ENCODE peak calls at places on chromosome 1, in four cellular contexts. One of them, this sample, is unnamed.

GRCh38 chr1:74847720-74848119 is 114.8 kb downstream of the TYW3 start:
- DNase-seq in K562: no peak
- DNase-seq in GM12878: no peak
- DNase-seq in IMR-90: peak
- DNase-seq in this sample: no peak

GRCh38 chr1:145720556-145720877 is 1.2 kb downstream of the CD160 start:
- DNase-seq in GM12878: no peak
- DNase-seq in IMR-90: peak
- DNase-seq in K562: no peak
- DNase-seq in this sample: peak

GRCh38 chr1:181151378-181152326 is 63.2 kb downstream of the IER5 start:
- DNase-seq in IMR-90: peak
- DNase-seq in GM12878: no peak
- DNase-seq in K562: no peak
- DNase-seq in this sample: no peak

GRCh38 chr1:152745289-152745704 is 12.5 kb upstream of the KPRP start:
- DNase-seq in IMR-90: peak
- DNase-seq in K562: no peak
- DNase-seq in GM12878: no peak
- DNase-seq in this sample: no peak

GRCh38 chr1:21852282-21853129 is 40.4 kb downstream of the LDLRAD2 start:
- DNase-seq in IMR-90: no peak
- DNase-seq in K562: no peak
- DNase-seq in GM12878: peak
- DNase-seq in this sample: no peak

GRCh38 chr1:246709845-246710244 is 14.4 kb upstream of the SCCPDH start:
- DNase-seq in K562: no peak
- DNase-seq in IMR-90: no peak
- DNase-seq in GM12878: no peak
- DNase-seq in this sample: no peak

GRCh38 chr1:159845751-159846531 is 16.5 kb downstream of the VSIG8 start:
- DNase-seq in K562: no peak
- DNase-seq in IMR-90: no peak
- DNase-seq in GM12878: no peak
- DNase-seq in this sample: no peak

GRCh38 chr1:151502859-151503509 is 8.2 kb upstream of the CGN start:
- DNase-seq in IMR-90: no peak
- DNase-seq in K562: no peak
- DNase-seq in GM12878: no peak
- DNase-seq in this sample: no peak

GRCh38 chr1:33617451-33617850 is 145.0 kb downstream of the ZSCAN20 start:
- DNase-seq in GM12878: no peak
- DNase-seq in K562: no peak
- DNase-seq in IMR-90: no peak
- DNase-seq in this sample: no peak

GRCh38 chr1:240797050-240797449 is 185.1 kb upstream of the GREM2 start:
- DNase-seq in IMR-90: peak
- DNase-seq in K562: no peak
- DNase-seq in GM12878: no peak
- DNase-seq in this sample: peak

GRCh38 chr1:42748021-42748420 is 8.0 kb upstream of the CLDN19 start:
- DNase-seq in K562: no peak
- DNase-seq in IMR-90: no peak
- DNase-seq in GM12878: no peak
- DNase-seq in this sample: no peak

GRCh38 chr1:26996024-26996423 is 2.5 kb downstream of the TRNP1 start:
- DNase-seq in K562: peak
- DNase-seq in GM12878: no peak
- DNase-seq in IMR-90: peak
- DNase-seq in this sample: no peak

GRCh38 chr1:193190096-193190744 is 3.8 kb upstream of the B3GALT2 start:
- DNase-seq in K562: no peak
- DNase-seq in IMR-90: peak
- DNase-seq in GM12878: no peak
- DNase-seq in this sample: peak

GRCh38 chr1:19676438-19676922 is 11.8 kb downstream of the HTR6 start:
- DNase-seq in GM12878: no peak
- DNase-seq in K562: peak
- DNase-seq in IMR-90: peak
- DNase-seq in this sample: peak

GRCh38 chr1:47848985-47849610 is 148.1 kb downstream of the TRABD2B start:
- DNase-seq in IMR-90: no peak
- DNase-seq in K562: no peak
- DNase-seq in GM12878: no peak
- DNase-seq in this sample: no peak

GRCh38 chr1:212667223-212668139 is 32.2 kb downstream of the BATF3 start:
- DNase-seq in IMR-90: peak
- DNase-seq in K562: no peak
- DNase-seq in GM12878: no peak
- DNase-seq in this sample: peak

GRCh38 chr1:113256348-113256729 is 134.0 kb upstream of the MAGI3 start:
- DNase-seq in IMR-90: no peak
- DNase-seq in K562: no peak
- DNase-seq in GM12878: no peak
- DNase-seq in this sample: no peak

GRCh38 chr1:235317179-235317578 is 10.8 kb downstream of the ARID4B start:
- DNase-seq in IMR-90: no peak
- DNase-seq in K562: no peak
- DNase-seq in GM12878: no peak
- DNase-seq in this sample: peak

GRCh38 chr1:45205000-45205909 is 1.1 kb downstream of the ZSWIM5 start:
- DNase-seq in IMR-90: peak
- DNase-seq in GM12878: no peak
- DNase-seq in K562: no peak
- DNase-seq in this sample: peak

GRCh38 chr1:3283849-3284248 is 170.6 kb upstream of the ARHGEF16 start:
- DNase-seq in K562: peak
- DNase-seq in GM12878: no peak
- DNase-seq in IMR-90: no peak
- DNase-seq in this sample: no peak

GRCh38 chr1:183812111-183812510 is 7.2 kb downstream of the RGL1 start:
- DNase-seq in IMR-90: no peak
- DNase-seq in GM12878: no peak
- DNase-seq in K562: no peak
- DNase-seq in this sample: no peak

GRCh38 chr1:212166296-212167039 is 118.7 kb upstream of the PPP2R5A start:
- DNase-seq in K562: no peak
- DNase-seq in GM12878: no peak
- DNase-seq in IMR-90: no peak
- DNase-seq in this sample: peak

GRCh38 chr1:204410764-204411450 is 710 bp downstream of the PPP1R15B start:
- DNase-seq in GM12878: no peak
- DNase-seq in IMR-90: peak
- DNase-seq in K562: peak
- DNase-seq in this sample: peak

GRCh38 chr1:67746299-67746698 is 61.3 kb downstream of the GADD45A start:
- DNase-seq in GM12878: no peak
- DNase-seq in K562: no peak
- DNase-seq in IMR-90: no peak
- DNase-seq in this sample: no peak

GRCh38 chr1:7257225-7257624 is 472.0 kb downstream of the CAMTA1 start:
- DNase-seq in GM12878: no peak
- DNase-seq in K562: no peak
- DNase-seq in IMR-90: no peak
- DNase-seq in this sample: no peak

GRCh38 chr1:154213274-154213673 is 7.1 kb upstream of the CFAP141 start:
- DNase-seq in IMR-90: peak
- DNase-seq in GM12878: no peak
- DNase-seq in K562: peak
- DNase-seq in this sample: no peak

GRCh38 chr1:206513312-206514111 is 6.2 kb downstream of the RASSF5 start:
- DNase-seq in IMR-90: peak
- DNase-seq in K562: no peak
- DNase-seq in GM12878: no peak
- DNase-seq in this sample: no peak

GRCh38 chr1:220281159-220281574 is 8.9 kb upstream of the RAB3GAP2 start:
- DNase-seq in GM12878: no peak
- DNase-seq in K562: no peak
- DNase-seq in IMR-90: peak
- DNase-seq in this sample: peak

GRCh38 chr1:183244466-183244865 is 58.4 kb downstream of the LAMC2 start:
- DNase-seq in IMR-90: peak
- DNase-seq in GM12878: no peak
- DNase-seq in K562: no peak
- DNase-seq in this sample: no peak

GRCh38 chr1:116407033-116407432 is 34.0 kb downstream of the ATP1A1 start:
- DNase-seq in GM12878: no peak
- DNase-seq in K562: no peak
- DNase-seq in IMR-90: no peak
- DNase-seq in this sample: no peak

GRCh38 chr1:116403506-116404136 is 30.6 kb downstream of the ATP1A1 start:
- DNase-seq in IMR-90: no peak
- DNase-seq in K562: no peak
- DNase-seq in GM12878: no peak
- DNase-seq in this sample: no peak

GRCh38 chr1:116408193-116408592 is 35.1 kb downstream of the ATP1A1 start:
- DNase-seq in IMR-90: no peak
- DNase-seq in K562: no peak
- DNase-seq in GM12878: no peak
- DNase-seq in this sample: no peak

GRCh38 chr1:116404699-116405098 is 31.7 kb downstream of the ATP1A1 start:
- DNase-seq in GM12878: no peak
- DNase-seq in IMR-90: no peak
- DNase-seq in K562: no peak
- DNase-seq in this sample: no peak

GRCh38 chr1:116405241-116406135 is 32.4 kb downstream of the ATP1A1 start:
- DNase-seq in IMR-90: no peak
- DNase-seq in K562: no peak
- DNase-seq in GM12878: no peak
- DNase-seq in this sample: no peak
- TF ChIP-seq FOS in IMR-90: no peak
- TF ChIP-seq FOS in K562: no peak
- TF ChIP-seq FOS in GM12878: no peak
- TF ChIP-seq FOS in this sample: no peak

GRCh38 chr1:197919523-197920301 is 2.5 kb downstream of the LHX9 start:
- DNase-seq in IMR-90: no peak
- DNase-seq in GM12878: no peak
- DNase-seq in K562: no peak
- DNase-seq in this sample: peak
- TF ChIP-seq FOS in IMR-90: no peak
- TF ChIP-seq FOS in GM12878: no peak
- TF ChIP-seq FOS in K562: no peak
- TF ChIP-seq FOS in this sample: no peak

GRCh38 chr1:243850368-243851128 is 505 bp upstream of the AKT3 start:
- DNase-seq in GM12878: no peak
- DNase-seq in IMR-90: peak
- DNase-seq in K562: peak
- DNase-seq in this sample: peak
- TF ChIP-seq FOS in GM12878: no peak
- TF ChIP-seq FOS in IMR-90: no peak
- TF ChIP-seq FOS in K562: no peak
- TF ChIP-seq FOS in this sample: no peak

GRCh38 chr1:34907487-34908090 is 21.9 kb downstream of the DLGAP3 start:
- DNase-seq in IMR-90: no peak
- DNase-seq in GM12878: no peak
- DNase-seq in K562: no peak
- DNase-seq in this sample: peak

GRCh38 chr1:34908369-34908768 is 21.1 kb downstream of the DLGAP3 start:
- DNase-seq in IMR-90: no peak
- DNase-seq in K562: no peak
- DNase-seq in GM12878: no peak
- DNase-seq in this sample: no peak

GRCh38 chr1:34905098-34905459 is 24.4 kb downstream of the DLGAP3 start:
- DNase-seq in K562: no peak
- DNase-seq in IMR-90: no peak
- DNase-seq in GM12878: no peak
- DNase-seq in this sample: no peak

GRCh38 chr1:34906225-34906624 is 23.2 kb downstream of the DLGAP3 start:
- DNase-seq in IMR-90: no peak
- DNase-seq in GM12878: no peak
- DNase-seq in K562: no peak
- DNase-seq in this sample: no peak

GRCh38 chr1:34906756-34907155 is 22.7 kb downstream of the DLGAP3 start:
- DNase-seq in K562: no peak
- DNase-seq in GM12878: no peak
- DNase-seq in IMR-90: no peak
- DNase-seq in this sample: no peak
- TF ChIP-seq FOS in K562: no peak
- TF ChIP-seq FOS in GM12878: no peak
- TF ChIP-seq FOS in IMR-90: no peak
- TF ChIP-seq FOS in this sample: no peak

DNA sequence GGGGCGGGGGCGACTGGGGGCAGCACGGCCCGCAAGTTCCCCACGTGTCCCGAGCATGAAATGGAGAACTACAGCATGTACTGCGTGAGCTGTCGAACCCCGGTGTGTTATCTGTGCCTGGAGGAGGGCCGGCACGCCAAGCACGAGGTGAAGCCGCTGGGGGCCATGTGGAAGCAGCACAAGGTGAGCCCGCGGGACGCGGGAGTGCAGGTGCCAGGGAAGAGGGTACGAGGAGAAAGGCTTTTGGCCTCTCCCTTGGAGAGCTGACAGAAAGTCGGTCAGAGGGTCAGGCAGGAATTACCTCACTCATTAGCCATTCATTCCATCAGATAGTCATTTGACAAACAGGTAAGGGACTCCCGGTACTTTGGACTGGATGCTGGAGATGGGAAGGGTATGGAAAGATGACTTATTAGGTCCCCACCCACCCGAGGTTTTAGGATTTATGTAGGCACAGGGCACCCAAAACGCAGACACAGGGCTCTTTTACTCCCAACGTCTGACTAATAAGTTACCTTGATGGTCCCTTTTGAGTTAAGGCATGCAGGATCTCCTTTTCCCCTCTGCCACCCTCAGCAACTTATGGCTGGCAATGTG is 2.1 kb downstream of the TRIM67 start:
- DNase-seq in GM12878: no peak
- DNase-seq in IMR-90: no peak
- DNase-seq in K562: no peak
- DNase-seq in this sample: no peak
- TF ChIP-seq FOS in GM12878: no peak
- TF ChIP-seq FOS in IMR-90: no peak
- TF ChIP-seq FOS in K562: no peak
- TF ChIP-seq FOS in this sample: no peak

DNA sequence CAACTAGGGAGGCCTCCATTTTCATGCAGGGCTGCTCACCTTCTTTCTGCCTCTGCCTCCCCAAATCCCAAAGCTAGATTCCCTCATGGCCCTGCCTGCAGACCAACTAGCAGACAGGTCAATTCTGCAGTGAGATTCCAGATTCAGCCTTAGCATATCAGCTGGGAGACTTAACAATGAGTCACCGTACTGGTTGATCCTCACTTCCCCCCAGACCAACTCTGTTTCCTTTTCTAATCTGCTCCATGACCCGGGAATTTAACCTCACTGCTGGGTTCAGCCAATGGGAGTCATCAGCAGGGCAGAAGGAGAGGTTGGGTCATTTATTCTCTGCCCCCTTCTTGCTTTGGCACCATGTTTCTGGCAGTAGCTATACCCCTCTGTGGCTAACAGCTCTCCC is 140.6 kb upstream of the GRIK3 start:
- DNase-seq in K562: no peak
- DNase-seq in GM12878: no peak
- DNase-seq in IMR-90: no peak
- DNase-seq in this sample: peak
- TF ChIP-seq FOS in K562: no peak
- TF ChIP-seq FOS in GM12878: no peak
- TF ChIP-seq FOS in IMR-90: no peak
- TF ChIP-seq FOS in this sample: peak

This sample was measured in endothelial cell of umbilical vein.